ENCODE peak calls at places on chromosomes 7 and 10, in five cellular contexts. One of them, this sample, is unnamed.

GRCh38 chr7:123460616-123461015 is 73.8 kb downstream of the IQUB start:
- DNase-seq in PC-9: no peak
- DNase-seq in left ventricle myocardium inferior: no peak
- DNase-seq in heart left ventricle: no peak
- DNase-seq in adrenal gland: peak; percentile 15
- DNase-seq in this sample: no peak

GRCh38 chr7:26990268-26990667 is 105.5 kb downstream of the HOXA1 start:
- DNase-seq in heart left ventricle: no peak
- DNase-seq in left ventricle myocardium inferior: no peak
- DNase-seq in adrenal gland: no peak
- DNase-seq in PC-9: no peak
- DNase-seq in this sample: no peak

GRCh38 chr7:762891-763290 is 35.8 kb upstream of the PRKAR1B start:
- DNase-seq in heart left ventricle: no peak
- DNase-seq in PC-9: no peak
- DNase-seq in adrenal gland: no peak
- DNase-seq in left ventricle myocardium inferior: no peak
- DNase-seq in this sample: no peak

GRCh38 chr10:30671011-30671616 is 41.6 kb upstream of the LYZL2 start:
- DNase-seq in PC-9: peak; percentile 39
- DNase-seq in heart left ventricle: peak; percentile 26
- DNase-seq in left ventricle myocardium inferior: no peak
- DNase-seq in adrenal gland: peak; percentile 29
- DNase-seq in this sample: no peak

GRCh38 chr7:142881586-142882337 is 3.8 kb downstream of the TRPV6 start:
- DNase-seq in heart left ventricle: no peak
- DNase-seq in PC-9: no peak
- DNase-seq in left ventricle myocardium inferior: no peak
- DNase-seq in adrenal gland: no peak
- DNase-seq in this sample: peak; percentile 91

GRCh38 chr10:107409517-107409916 is 245.0 kb upstream of the SORCS1 start:
- DNase-seq in adrenal gland: no peak
- DNase-seq in PC-9: no peak
- DNase-seq in left ventricle myocardium inferior: no peak
- DNase-seq in heart left ventricle: no peak
- DNase-seq in this sample: no peak

GRCh38 chr7:93310346-93310745 is 78.2 kb downstream of the VPS50 start:
- DNase-seq in heart left ventricle: no peak
- DNase-seq in PC-9: no peak
- DNase-seq in adrenal gland: no peak
- DNase-seq in left ventricle myocardium inferior: no peak
- DNase-seq in this sample: no peak

GRCh38 chr10:98425511-98426352 is 10.8 kb upstream of the PYROXD2 start:
- DNase-seq in heart left ventricle: peak; percentile 24
- DNase-seq in PC-9: peak; percentile 35
- DNase-seq in left ventricle myocardium inferior: peak; percentile 40
- DNase-seq in adrenal gland: peak; percentile 55
- DNase-seq in this sample: peak; percentile 80

GRCh38 chr7:121163699-121164098 is 165.1 kb upstream of the WNT16 start:
- DNase-seq in adrenal gland: no peak
- DNase-seq in heart left ventricle: no peak
- DNase-seq in left ventricle myocardium inferior: no peak
- DNase-seq in PC-9: no peak
- DNase-seq in this sample: no peak

GRCh38 chr7:1696671-1697498 is 26.8 kb downstream of the ELFN1 start:
- DNase-seq in PC-9: no peak
- DNase-seq in adrenal gland: peak; percentile 7
- DNase-seq in left ventricle myocardium inferior: no peak
- DNase-seq in heart left ventricle: peak; percentile 15
- DNase-seq in this sample: no peak

GRCh38 chr10:118818621-118819221 is 64.0 kb upstream of the CACUL1 start:
- DNase-seq in heart left ventricle: peak; percentile 52
- DNase-seq in left ventricle myocardium inferior: peak; percentile 51
- DNase-seq in PC-9: no peak
- DNase-seq in adrenal gland: peak; percentile 81
- DNase-seq in this sample: no peak

GRCh38 chr7:111394891-111395290 is 167.4 kb downstream of the IMMP2L start:
- DNase-seq in left ventricle myocardium inferior: no peak
- DNase-seq in adrenal gland: no peak
- DNase-seq in heart left ventricle: no peak
- DNase-seq in PC-9: no peak
- DNase-seq in this sample: no peak

GRCh38 chr7:99293650-99294049 is 21.0 kb downstream of the MYH16 start:
- DNase-seq in left ventricle myocardium inferior: no peak
- DNase-seq in adrenal gland: no peak
- DNase-seq in PC-9: no peak
- DNase-seq in heart left ventricle: no peak
- DNase-seq in this sample: no peak

GRCh38 chr10:51685768-51686167 is 13.6 kb downstream of the CSTF2T start:
- DNase-seq in adrenal gland: peak; percentile 75
- DNase-seq in heart left ventricle: no peak
- DNase-seq in PC-9: peak; percentile 69
- DNase-seq in left ventricle myocardium inferior: no peak
- DNase-seq in this sample: no peak

GRCh38 chr7:31899356-31899927 is 170.8 kb downstream of the PDE1C start:
- DNase-seq in left ventricle myocardium inferior: no peak
- DNase-seq in heart left ventricle: no peak
- DNase-seq in adrenal gland: no peak
- DNase-seq in PC-9: no peak
- DNase-seq in this sample: no peak

GRCh38 chr10:105615986-105616385 is 974.9 kb downstream of the SORCS3 start:
- DNase-seq in left ventricle myocardium inferior: no peak
- DNase-seq in heart left ventricle: no peak
- DNase-seq in PC-9: no peak
- DNase-seq in adrenal gland: no peak
- DNase-seq in this sample: no peak

GRCh38 chr10:20248309-20248708 is 432.1 kb downstream of the PLXDC2 start:
- DNase-seq in left ventricle myocardium inferior: no peak
- DNase-seq in heart left ventricle: no peak
- DNase-seq in adrenal gland: peak; percentile 37
- DNase-seq in PC-9: no peak
- DNase-seq in this sample: no peak

GRCh38 chr10:14039968-14040668 is 290.6 kb downstream of the FRMD4A start:
- DNase-seq in PC-9: no peak
- DNase-seq in adrenal gland: no peak
- DNase-seq in heart left ventricle: no peak
- DNase-seq in left ventricle myocardium inferior: no peak
- DNase-seq in this sample: no peak
- H3K27ac ChIP-seq in PC-9: no peak overlapping the region
- H3K27ac ChIP-seq in adrenal gland: no peak overlapping the region
- H3K27ac ChIP-seq in heart left ventricle: peak overlapping the region; percentile 63
- H3K27ac ChIP-seq in left ventricle myocardium inferior: peak overlapping the region; percentile 73
- H3K27ac ChIP-seq in this sample: peak overlapping the region; percentile 54

DNA sequence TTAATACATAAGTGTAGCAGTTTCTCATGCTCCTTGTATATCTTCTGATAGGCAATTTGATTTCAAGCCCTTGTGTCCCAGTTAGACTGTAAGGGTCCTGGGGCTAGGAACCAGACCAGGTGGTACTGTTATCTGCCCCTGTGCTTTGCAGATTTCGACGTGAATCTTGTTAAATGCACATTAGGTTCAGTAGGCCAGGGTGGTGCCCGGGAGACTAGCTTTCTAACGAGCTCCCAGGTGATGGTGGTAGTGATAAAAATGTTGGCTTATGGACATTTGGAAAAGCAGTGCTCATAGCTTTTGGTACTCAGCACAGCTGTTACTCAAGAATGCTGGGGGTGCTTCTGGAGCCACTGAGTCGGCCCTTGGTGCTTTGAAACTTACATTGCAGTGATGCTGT is 64.2 kb downstream of the PRPF18 start:
- DNase-seq in left ventricle myocardium inferior: no peak
- DNase-seq in PC-9: no peak
- DNase-seq in adrenal gland: no peak
- DNase-seq in heart left ventricle: no peak
- DNase-seq in this sample: no peak
- H3K36me3 ChIP-seq in left ventricle myocardium inferior: peaks cover 96% of the 10 kb centered on the region
- H3K36me3 ChIP-seq in PC-9: peaks cover 5% of the 10 kb centered on the region
- H3K36me3 ChIP-seq in adrenal gland: no peaks in the 10 kb centered on the region
- H3K36me3 ChIP-seq in heart left ventricle: peaks cover 48% of the 10 kb centered on the region
- H3K36me3 ChIP-seq in this sample: peaks cover 50% of the 10 kb centered on the region

GRCh38 chr7:44488955-44489354 is 1.5 kb downstream of the NUDCD3 start:
- DNase-seq in heart left ventricle: no peak
- DNase-seq in adrenal gland: no peak
- DNase-seq in left ventricle myocardium inferior: no peak
- DNase-seq in PC-9: no peak
- DNase-seq in this sample: no peak
- H3K4me3 ChIP-seq in heart left ventricle: peak overlapping the region; percentile 93
- H3K4me3 ChIP-seq in adrenal gland: no peak overlapping the region
- H3K4me3 ChIP-seq in left ventricle myocardium inferior: peak overlapping the region; percentile 95
- H3K4me3 ChIP-seq in PC-9: peak overlapping the region; percentile 86
- H3K4me3 ChIP-seq in this sample: peak overlapping the region; percentile 97

DNA sequence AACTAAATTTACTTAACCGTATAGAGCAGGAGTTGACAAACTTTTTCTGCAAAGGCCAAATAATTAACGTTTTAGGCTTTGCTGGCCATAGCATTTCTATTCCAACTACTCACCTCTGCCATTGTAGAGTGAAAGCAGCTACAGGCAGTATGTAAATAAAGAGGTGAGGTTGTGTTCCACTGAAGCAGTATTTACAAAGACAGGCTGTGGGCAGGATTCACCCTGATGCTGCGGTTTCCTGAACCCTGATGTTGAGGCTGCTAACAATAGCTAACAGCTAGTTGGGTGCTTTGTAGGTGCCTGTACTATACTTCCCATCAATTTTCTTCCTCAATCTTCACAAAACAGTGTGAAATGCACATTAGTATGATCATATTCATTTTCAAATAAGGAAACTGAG is 47.0 kb upstream of the LAMB1 start:
- DNase-seq in adrenal gland: no peak
- DNase-seq in left ventricle myocardium inferior: no peak
- DNase-seq in PC-9: no peak
- DNase-seq in heart left ventricle: no peak
- DNase-seq in this sample: no peak
- H3K27ac ChIP-seq in adrenal gland: no peak overlapping the region
- H3K27ac ChIP-seq in left ventricle myocardium inferior: no peak overlapping the region
- H3K27ac ChIP-seq in PC-9: no peak overlapping the region
- H3K27ac ChIP-seq in heart left ventricle: no peak overlapping the region
- H3K27ac ChIP-seq in this sample: no peak overlapping the region

GRCh38 chr10:27530477-27530876 is 26.4 kb downstream of the RAB18 start:
- DNase-seq in PC-9: no peak
- DNase-seq in left ventricle myocardium inferior: no peak
- DNase-seq in adrenal gland: no peak
- DNase-seq in heart left ventricle: no peak
- DNase-seq in this sample: no peak

GRCh38 chr10:27525819-27526218 is 21.7 kb downstream of the RAB18 start:
- DNase-seq in PC-9: no peak
- DNase-seq in heart left ventricle: no peak
- DNase-seq in left ventricle myocardium inferior: no peak
- DNase-seq in adrenal gland: no peak
- DNase-seq in this sample: no peak

GRCh38 chr10:27529010-27529783 is 25.1 kb downstream of the RAB18 start:
- DNase-seq in adrenal gland: no peak
- DNase-seq in heart left ventricle: no peak
- DNase-seq in left ventricle myocardium inferior: no peak
- DNase-seq in PC-9: no peak
- DNase-seq in this sample: no peak

GRCh38 chr10:27527597-27528295 is 23.6 kb downstream of the RAB18 start:
- DNase-seq in PC-9: no peak
- DNase-seq in adrenal gland: no peak
- DNase-seq in heart left ventricle: no peak
- DNase-seq in left ventricle myocardium inferior: no peak
- DNase-seq in this sample: no peak

DNA sequence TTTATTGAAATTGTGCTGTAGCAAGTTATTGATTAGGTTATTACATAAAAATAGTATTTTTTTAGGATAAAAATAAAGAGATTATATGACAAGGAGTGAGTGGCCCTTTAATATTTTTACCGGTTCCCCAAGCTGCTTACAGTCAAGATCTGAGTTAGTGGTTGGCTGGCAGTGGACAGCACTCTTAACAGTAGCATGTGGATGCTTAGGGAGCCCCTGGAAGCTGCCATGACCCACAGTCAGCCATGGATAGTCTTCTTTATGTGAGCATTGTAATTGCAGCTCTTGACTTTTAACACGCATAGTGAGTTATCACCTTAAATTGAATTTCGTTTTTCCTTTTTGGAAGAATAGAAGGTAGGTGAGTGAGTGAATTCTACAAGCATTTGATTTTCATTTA is 22.1 kb downstream of the RAB18 start:
- DNase-seq in adrenal gland: no peak
- DNase-seq in PC-9: no peak
- DNase-seq in heart left ventricle: no peak
- DNase-seq in left ventricle myocardium inferior: no peak
- DNase-seq in this sample: no peak
- H3K36me3 ChIP-seq in adrenal gland: no peaks in the 10 kb centered on the region
- H3K36me3 ChIP-seq in PC-9: no peaks in the 10 kb centered on the region
- H3K36me3 ChIP-seq in heart left ventricle: no peaks in the 10 kb centered on the region
- H3K36me3 ChIP-seq in left ventricle myocardium inferior: no peaks in the 10 kb centered on the region
- H3K36me3 ChIP-seq in this sample: no peaks in the 10 kb centered on the region